ENCODE peak calls at places on chromosome 7, in ten cellular contexts. Q is activated T-helper 1 cell treated with Interleukin-2 at 50 U/mL for 16 hours; T is G401; D is activated effector memory CD4-positive, alpha-beta T cell treated with anti-CD3 and anti-CD28 coated beads, Interleukin-2, amount 50 U/mL, for 16 hours; G is brain microvascular endothelial cell; F is frontal cortex; K is iPS-NIHi11; C is bronchial epithelial cell; H is mesendoderm; J is NCI-H774. O is an unnamed sample.

GRCh38 chr7:130008941-130009847 is 42.0 kb downstream of the ZC3HC1 start:
- DNase-seq in Q (no peak), T (peak; percentile 85), D (no peak), G (peak; percentile 15), F (no peak), K (peak; percentile 39), C (peak; percentile 93), H (peak; percentile 13), J (peak; percentile 80), O (no peak)

GRCh38 chr7:127981965-127982364 is 49.3 kb downstream of the LRRC4 start:
- DNase-seq in Q (no peak), T (no peak), D (no peak), G (no peak), F (no peak), K (no peak), C (no peak), H (no peak), J (no peak), O (no peak)

GRCh38 chr7:7820409-7820808 is 102.0 kb upstream of the RPA3 start:
- DNase-seq in Q (no peak), T (no peak), D (no peak), G (no peak), F (no peak), K (no peak), C (no peak), H (no peak), J (no peak), O (no peak)

GRCh38 chr7:29612596-29612995 is 49.0 kb downstream of the PRR15 start:
- DNase-seq in Q (no peak), T (no peak), D (no peak), G (no peak), F (no peak), K (no peak), C (no peak), H (no peak), J (no peak), O (no peak)

GRCh38 chr7:38660427-38661099 is 29.4 kb upstream of the AMPH start:
- DNase-seq in Q (no peak), T (peak; percentile 34), D (no peak), G (peak; percentile 33), F (no peak), K (peak; percentile 68), C (peak; percentile 35), H (peak; percentile 81), J (peak; percentile 53), O (no peak)

GRCh38 chr7:1694551-1694950 is 24.5 kb downstream of the ELFN1 start:
- DNase-seq in Q (no peak), T (no peak), D (peak; percentile 39), G (no peak), F (no peak), K (no peak), C (no peak), H (no peak), J (no peak), O (no peak)

GRCh38 chr7:116776610-116777289 is 85.6 kb upstream of the CAPZA2 start:
- DNase-seq in Q (no peak), T (no peak), D (no peak), G (peak; percentile 65), F (no peak), K (no peak), C (peak; percentile 98), H (no peak), J (no peak), O (no peak)

GRCh38 chr7:107080099-107080505 is 35.6 kb downstream of the PRKAR2B start:
- DNase-seq in Q (no peak), T (no peak), D (no peak), G (no peak), F (no peak), K (no peak), C (no peak), H (no peak), J (no peak), O (no peak)

GRCh38 chr7:28774529-28775057 is 183.5 kb downstream of the TRIL start:
- DNase-seq in Q (no peak), T (no peak), D (no peak), G (no peak), F (no peak), K (no peak), C (no peak), H (no peak), J (peak; percentile 89), O (no peak)

GRCh38 chr7:21942955-21943354 is 2.7 kb downstream of the CDCA7L start:
- DNase-seq in Q (no peak), T (peak; percentile 55), D (no peak), G (no peak), F (no peak), K (no peak), C (no peak), H (no peak), J (no peak), O (no peak)

GRCh38 chr7:42262907-42263466 is 26.0 kb upstream of the GLI3 start:
- DNase-seq in Q (no peak), T (no peak), D (no peak), G (no peak), F (no peak), K (peak; percentile 8), C (peak; percentile 88), H (peak; percentile 4), J (no peak), O (no peak)

GRCh38 chr7:97005764-97006145 is 402 bp downstream of the DLX6 start:
- DNase-seq in Q (no peak), T (no peak), D (no peak), G (peak; percentile 12), F (no peak), K (no peak), C (no peak), H (no peak), J (no peak), O (no peak)

GRCh38 chr7:107993879-107994278 is 9.1 kb downstream of the LAMB1 start:
- DNase-seq in Q (no peak), T (no peak), D (no peak), G (no peak), F (no peak), K (no peak), C (no peak), H (no peak), J (no peak), O (no peak)

GRCh38 chr7:100951888-100952560 is 2.7 kb downstream of the MUC3A start:
- DNase-seq in Q (no peak), T (no peak), D (no peak), G (no peak), F (no peak), K (no peak), C (no peak), H (no peak), J (no peak), O (no peak)

GRCh38 chr7:42096681-42097637 is 140.1 kb downstream of the GLI3 start:
- DNase-seq in Q (no peak), T (no peak), D (no peak), G (no peak), F (no peak), K (no peak), C (no peak), H (peak; percentile 80), J (no peak), O (no peak)

GRCh38 chr7:92404170-92404614 is 43.1 kb upstream of the GATAD1 start:
- DNase-seq in Q (no peak), T (no peak), D (no peak), G (no peak), F (no peak), K (no peak), C (no peak), H (peak; percentile 61), J (no peak), O (no peak)

O was measured in T-helper 2 cell.